ENCODE peak calls at places on chromosomes 12 and 14, in seven cellular contexts. L, S, M, E, K, B and O are unnamed samples.

GRCh38 chr14:91866511-91867295 is 633 bp downstream of the TC2N start:
- DNase-seq in L (no peak), S (no peak), M (no peak), E (no peak), K (no peak), B (no peak), O (no peak)

GRCh38 chr14:87171161-87171560 is 821.8 kb downstream of the GALC start:
- DNase-seq in L (no peak), S (no peak), M (no peak), E (no peak), K (no peak), B (no peak), O (no peak)

GRCh38 chr12:65728913-65729793 is 95.1 kb upstream of the HMGA2 start:
- DNase-seq in L (no peak), S (peak), M (no peak), E (peak), K (no peak), B (no peak), O (no peak)

GRCh38 chr12:4274960-4275868 is 1.7 kb downstream of the CCND2 start:
- DNase-seq in L (peak), S (no peak), M (no peak), E (peak), K (no peak), B (no peak), O (no peak)

GRCh38 chr12:130041983-130042812 is 120.1 kb upstream of the FZD10 start:
- DNase-seq in L (peak), S (no peak), M (no peak), E (peak), K (peak), B (no peak), O (peak)

GRCh38 chr12:5171701-5172100 is 128.0 kb downstream of the KCNA5 start:
- DNase-seq in L (peak), S (peak), M (no peak), E (peak), K (peak), B (peak), O (peak)

GRCh38 chr14:23478109-23478698 is 8.7 kb downstream of the NGDN start:
- DNase-seq in L (peak), S (peak), M (peak), E (peak), K (peak), B (peak), O (peak)

GRCh38 chr14:22500525-22500924 is 88.5 kb downstream of the DAD1 start:
- DNase-seq in L (no peak), S (no peak), M (no peak), E (no peak), K (no peak), B (no peak), O (no peak)

GRCh38 chr14:68137704-68138619 is 318.4 kb downstream of the RAD51B start:
- DNase-seq in L (peak), S (peak), M (no peak), E (peak), K (peak), B (peak), O (peak)

GRCh38 chr14:70907996-70908917 is 998 bp downstream of the PCNX1 start:
- DNase-seq in L (peak), S (no peak), M (no peak), E (peak), K (peak), B (peak), O (peak)

GRCh38 chr12:72178871-72179270 is 93.3 kb upstream of the TRHDE start:
- DNase-seq in L (no peak), S (no peak), M (no peak), E (no peak), K (no peak), B (no peak), O (no peak)

GRCh38 chr12:66636771-66637170 is 42.1 kb downstream of the GRIP1 start:
- DNase-seq in L (no peak), S (no peak), M (no peak), E (no peak), K (no peak), B (no peak), O (no peak)

GRCh38 chr12:66236969-66237368 is 48.0 kb downstream of the IRAK3 start:
- DNase-seq in L (no peak), S (no peak), M (no peak), E (no peak), K (no peak), B (no peak), O (no peak)

GRCh38 chr14:34713681-34714319 is 593 bp downstream of the CFL2 start:
- DNase-seq in L (peak), S (no peak), M (no peak), E (no peak), K (no peak), B (peak), O (peak)

GRCh38 chr12:121751716-121752351 is 39.3 kb downstream of the TMEM120B start:
- DNase-seq in L (no peak), S (no peak), M (no peak), E (no peak), K (no peak), B (no peak), O (no peak)

GRCh38 chr12:94500831-94501567 is 41.3 kb upstream of the CEP83 start:
- DNase-seq in L (no peak), S (no peak), M (no peak), E (no peak), K (no peak), B (no peak), O (peak)

GRCh38 chr14:62307844-62308243 is 545.6 kb downstream of the SNAPC1 start:
- DNase-seq in L (no peak), S (no peak), M (no peak), E (no peak), K (no peak), B (no peak), O (no peak)

GRCh38 chr12:108327621-108328371 is 11.3 kb downstream of the CMKLR1 start:
- DNase-seq in L (no peak), S (no peak), M (no peak), E (no peak), K (no peak), B (no peak), O (no peak)

GRCh38 chr14:57502581-57503254 is 9.1 kb upstream of the CCDC198 start:
- DNase-seq in L (no peak), S (no peak), M (no peak), E (no peak), K (no peak), B (no peak), O (peak)

GRCh38 chr14:73173092-73173735 is 36.9 kb downstream of the PSEN1 start:
- DNase-seq in L (peak), S (peak), M (no peak), E (no peak), K (peak), B (peak), O (peak)

GRCh38 chr12:91171475-91171874 is 11.1 kb downstream of the DCN start:
- DNase-seq in L (no peak), S (no peak), M (no peak), E (no peak), K (peak), B (no peak), O (no peak)

GRCh38 chr14:42111355-42111754 is 504.7 kb downstream of the LRFN5 start:
- DNase-seq in L (no peak), S (no peak), M (no peak), E (no peak), K (no peak), B (no peak), O (no peak)

GRCh38 chr14:91745329-91745728 is 13.4 kb upstream of the CATSPERB start:
- DNase-seq in L (no peak), S (no peak), M (no peak), E (no peak), K (no peak), B (no peak), O (no peak)

GRCh38 chr12:122116707-122117535 is 38.4 kb downstream of the MLXIP start:
- DNase-seq in L (no peak), S (no peak), M (no peak), E (no peak), K (no peak), B (no peak), O (no peak)

GRCh38 chr12:8697120-8697475 is 693 bp upstream of the RIMKLB start:
- DNase-seq in L (peak), S (no peak), M (no peak), E (no peak), K (no peak), B (no peak), O (no peak)

GRCh38 chr14:105330491-105330895 is 15.9 kb downstream of the PACS2 start:
- DNase-seq in L (peak), S (no peak), M (no peak), E (no peak), K (no peak), B (no peak), O (no peak)

GRCh38 chr12:4743046-4743445 is 22.8 kb downstream of the GALNT8 start:
- DNase-seq in L (no peak), S (no peak), M (no peak), E (no peak), K (no peak), B (no peak), O (no peak)

GRCh38 chr14:66920196-66920595 is 269.0 kb upstream of the GARIN2 start:
- DNase-seq in L (no peak), S (no peak), M (no peak), E (no peak), K (no peak), B (peak), O (no peak)

GRCh38 chr14:69572634-69573135 is 2.0 kb downstream of the CCDC177 start:
- DNase-seq in L (no peak), S (no peak), M (no peak), E (peak), K (no peak), B (no peak), O (no peak)

GRCh38 chr14:25108959-25109358 is 59.0 kb upstream of the STXBP6 start:
- DNase-seq in L (no peak), S (no peak), M (no peak), E (no peak), K (no peak), B (peak), O (peak)

GRCh38 chr12:124836759-124837158 is 26.9 kb downstream of the SCARB1 start:
- DNase-seq in L (no peak), S (no peak), M (no peak), E (no peak), K (no peak), B (no peak), O (no peak)

GRCh38 chr12:104083769-104084475 is 19.6 kb downstream of the HCFC2 start:
- DNase-seq in L (no peak), S (no peak), M (peak), E (no peak), K (no peak), B (no peak), O (no peak)

GRCh38 chr12:94689002-94689645 is 38.8 kb upstream of the TMCC3 start:
- DNase-seq in L (no peak), S (no peak), M (no peak), E (no peak), K (no peak), B (no peak), O (no peak)

GRCh38 chr12:95790912-95791849 is 617 bp upstream of the NTN4 start:
- DNase-seq in L (no peak), S (no peak), M (no peak), E (peak), K (no peak), B (no peak), O (peak)

GRCh38 chr12:84840356-84840755 is 72.2 kb downstream of the SLC6A15 start:
- DNase-seq in L (no peak), S (no peak), M (no peak), E (no peak), K (no peak), B (no peak), O (no peak)

GRCh38 chr12:58204086-58204485 is 262.7 kb downstream of the ATP23 start:
- DNase-seq in L (no peak), S (no peak), M (no peak), E (no peak), K (no peak), B (no peak), O (no peak)

GRCh38 chr12:58206876-58207275 is 265.5 kb downstream of the ATP23 start:
- DNase-seq in L (no peak), S (no peak), M (no peak), E (no peak), K (no peak), B (no peak), O (no peak)

DNA sequence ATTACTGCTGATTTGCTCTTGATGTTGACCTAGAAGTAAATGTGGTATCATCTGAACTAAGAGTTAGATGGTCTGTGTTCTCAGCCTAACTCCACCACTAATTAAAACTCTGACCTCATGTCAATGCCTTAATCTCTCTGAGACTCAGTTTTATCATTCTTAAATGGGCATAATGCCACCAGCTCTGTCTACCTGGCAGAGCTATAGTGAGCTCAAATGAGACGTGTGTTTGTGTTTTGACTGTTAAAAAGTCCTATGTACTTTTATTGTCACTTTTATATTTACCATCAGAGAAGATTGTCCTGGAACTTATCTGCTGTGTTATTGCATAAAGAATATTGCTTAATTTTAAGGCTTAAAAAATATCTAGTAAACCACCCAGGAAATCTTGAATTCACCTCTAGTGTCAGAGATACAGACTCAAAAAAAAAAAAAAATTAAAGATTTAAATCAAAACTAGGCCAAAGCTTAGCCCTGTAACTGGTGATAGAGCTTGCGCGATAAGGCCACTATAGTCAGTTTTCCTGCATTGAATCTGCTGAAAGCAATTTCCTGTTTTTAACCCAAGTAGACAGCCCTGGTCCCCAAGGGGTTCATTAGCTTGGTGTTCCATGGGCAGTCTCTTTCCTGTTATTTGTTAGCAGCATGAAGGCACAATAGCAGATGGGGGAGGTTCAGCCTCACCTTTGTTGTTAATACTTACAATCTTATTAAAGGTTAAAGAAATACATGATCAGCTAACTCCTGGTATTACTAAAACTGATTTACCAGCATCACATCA is 261.8 kb downstream of the ATP23 start:
- DNase-seq in L (no peak), S (no peak), M (no peak), E (no peak), K (no peak), B (no peak), O (no peak)
- TF ChIP-seq JUND in L (no peak), S (no peak), M (no peak), E (no peak), K (no peak), B (no peak), O (no peak)

GRCh38 chr12:75976913-75977312 is 54.7 kb downstream of the PHLDA1 start:
- DNase-seq in L (no peak), S (no peak), M (no peak), E (no peak), K (no peak), B (no peak), O (no peak)

GRCh38 chr12:75978677-75979076 is 52.9 kb downstream of the PHLDA1 start:
- DNase-seq in L (no peak), S (no peak), M (no peak), E (no peak), K (no peak), B (no peak), O (no peak)

GRCh38 chr12:75976113-75976512 is 55.5 kb downstream of the PHLDA1 start:
- DNase-seq in L (no peak), S (no peak), M (no peak), E (no peak), K (no peak), B (no peak), O (no peak)

GRCh38 chr12:75977952-75978671 is 53.5 kb downstream of the PHLDA1 start:
- DNase-seq in L (peak), S (peak), M (peak), E (no peak), K (no peak), B (peak), O (no peak)

DNA sequence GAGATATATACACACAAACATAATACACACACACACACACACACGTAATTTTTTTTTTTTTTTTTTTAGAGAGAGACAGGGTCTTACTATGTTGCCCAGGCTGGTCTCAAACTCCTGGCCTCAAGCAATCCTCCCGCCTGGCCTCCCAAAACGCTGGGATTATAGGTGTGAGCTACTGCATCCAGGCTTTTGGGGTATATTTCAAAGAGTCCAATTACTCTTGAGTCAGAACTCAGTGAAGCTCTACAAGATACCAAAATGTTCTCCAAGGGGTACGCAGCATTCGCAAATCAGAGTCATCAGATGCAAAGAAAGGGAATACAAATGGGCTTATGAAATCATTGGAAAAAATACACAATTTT is 54.0 kb downstream of the PHLDA1 start:
- DNase-seq in L (no peak), S (no peak), M (no peak), E (no peak), K (no peak), B (no peak), O (no peak)
- TF ChIP-seq JUND in L (no peak), S (no peak), M (no peak), E (no peak), K (no peak), B (no peak), O (no peak)

GRCh38 chr12:54370218-54370730 is 6.0 kb upstream of the GPR84 start:
- DNase-seq in L (peak), S (no peak), M (no peak), E (peak), K (peak), B (no peak), O (peak)
- TF ChIP-seq JUND in L (no peak), S (no peak), M (no peak), E (no peak), K (no peak), B (no peak), O (no peak)

DNA sequence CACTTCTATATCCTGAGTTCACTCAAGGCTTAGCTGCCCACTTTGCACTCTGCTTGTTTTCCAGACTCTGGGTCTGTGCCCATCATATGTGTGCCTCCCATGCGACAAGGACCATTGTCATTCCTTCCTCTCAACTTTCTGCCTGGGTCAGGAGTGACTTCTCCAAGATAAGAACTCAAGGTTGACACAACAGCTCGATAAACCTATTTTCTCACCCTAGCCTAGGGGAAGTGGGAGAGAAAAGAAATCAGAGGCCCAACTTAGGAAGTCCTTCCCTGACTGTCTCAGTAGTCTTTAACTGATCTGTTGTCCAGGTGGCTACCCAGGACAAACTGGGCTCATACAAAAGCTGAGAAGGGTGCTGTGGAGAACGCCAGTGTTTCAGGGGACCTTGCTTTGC is 1.7 kb downstream of the SMUG1 start:
- DNase-seq in L (no peak), S (no peak), M (no peak), E (no peak), K (no peak), B (no peak), O (peak)
- TF ChIP-seq JUND in L (no peak), S (no peak), M (no peak), E (no peak), K (no peak), B (no peak), O (no peak)

DNA sequence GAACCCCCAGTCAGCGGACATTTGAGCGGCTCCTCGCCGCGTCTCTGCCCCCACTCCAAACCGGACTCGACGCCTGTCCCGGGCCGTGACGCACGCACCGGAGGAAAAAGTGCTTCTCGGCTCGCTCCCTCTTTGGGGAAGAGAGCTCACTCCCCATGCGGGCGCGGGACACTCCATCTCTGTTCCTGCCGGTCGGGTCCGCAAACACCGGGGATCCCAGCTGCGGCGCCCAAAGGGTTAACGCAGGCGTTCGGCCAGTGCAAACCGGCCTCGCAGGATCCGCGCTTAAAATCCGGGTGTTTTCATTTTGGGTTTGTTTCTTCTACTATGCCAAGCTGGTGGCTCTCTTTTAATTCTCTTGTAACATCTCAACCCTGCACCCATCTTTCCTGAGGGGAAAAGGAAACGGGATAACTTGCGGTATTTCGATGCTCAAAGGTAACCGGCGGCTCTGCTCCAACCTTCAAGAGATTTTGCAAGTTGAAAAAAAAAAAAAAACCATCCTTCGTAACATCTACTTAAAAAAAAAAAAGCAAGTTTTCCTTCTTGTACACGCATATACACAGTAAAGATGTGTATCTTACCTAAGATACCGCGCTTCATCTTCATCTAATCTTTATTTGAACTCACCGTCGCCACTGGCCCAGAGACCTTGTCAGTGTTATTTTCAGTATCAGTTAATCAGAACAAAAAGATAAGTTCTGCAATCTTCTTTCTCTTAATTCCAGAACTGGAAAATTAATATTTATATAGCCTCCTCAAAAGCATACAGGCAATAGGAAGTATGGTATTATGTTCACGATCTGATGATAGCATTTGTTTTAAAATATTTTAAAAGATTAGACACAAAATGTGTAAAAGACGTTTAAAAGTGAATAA is 1.6 kb upstream of the ATP2B1 start:
- DNase-seq in L (no peak), S (no peak), M (no peak), E (peak), K (no peak), B (no peak), O (peak)
- TF ChIP-seq JUND in L (no peak), S (no peak), M (no peak), E (no peak), K (no peak), B (no peak), O (no peak)

DNA sequence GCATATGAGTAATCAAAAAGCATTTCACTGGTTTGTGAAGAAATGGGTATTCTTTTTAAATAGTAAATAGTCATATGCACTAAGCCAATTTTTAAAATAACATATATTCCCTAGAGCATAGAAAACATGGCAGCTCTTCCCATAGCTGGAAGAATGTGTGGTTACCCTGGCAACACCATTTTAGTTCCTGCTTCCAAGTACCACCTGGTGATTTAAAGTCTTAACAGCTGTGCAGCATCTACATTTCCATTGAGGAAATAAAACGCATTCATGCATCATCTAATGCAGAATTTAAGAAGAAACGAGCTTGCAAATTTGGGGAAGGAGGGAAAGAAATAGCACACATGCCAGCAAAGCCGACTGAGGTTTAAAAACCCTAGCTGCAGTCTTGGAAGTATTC is 22.7 kb upstream of the SLC38A2 start:
- DNase-seq in L (no peak), S (no peak), M (no peak), E (no peak), K (no peak), B (no peak), O (no peak)
- TF ChIP-seq JUND in L (no peak), S (no peak), M (no peak), E (no peak), K (no peak), B (no peak), O (no peak)